ENCODE peak calls at places on chromosomes 1 and 21, in four cellular contexts. X is left lung, K is left ventricle myocardium inferior, A is vagina. J is an unnamed sample. For H3K4me1, the result is how much of the 10 kb centered on the place peaks cover.

GRCh38 chr1:243819438-243819839 is 30.6 kb downstream of the AKT3 start:
- DNase-seq in X (no peak), K (no peak), A (no peak), J (no peak)

GRCh38 chr1:220748091-220748934 is at the start of gene MTARC2:
- DNase-seq in X (peak), K (peak), A (no peak), J (peak)

GRCh38 chr1:23395162-23395724 is 25.6 kb upstream of the ZNF436 start:
- DNase-seq in X (no peak), K (no peak), A (no peak), J (no peak)

GRCh38 chr21:28334407-28334806 is 658.3 kb downstream of the LTN1 start:
- DNase-seq in X (no peak), K (no peak), A (no peak), J (no peak)

GRCh38 chr1:9201421-9202239 is 32.9 kb upstream of the H6PD start:
- DNase-seq in X (peak), K (no peak), A (no peak), J (no peak)

GRCh38 chr1:87127131-87127530 is 201.5 kb upstream of the LMO4 start:
- DNase-seq in X (no peak), K (no peak), A (no peak), J (no peak)

GRCh38 chr1:154129392-154129970 is 25.4 kb downstream of the NUP210L start:
- DNase-seq in X (no peak), K (no peak), A (no peak), J (no peak)

GRCh38 chr1:41503507-41504125 is 19.1 kb upstream of the EDN2 start:
- DNase-seq in X (peak), K (no peak), A (no peak), J (no peak)

GRCh38 chr1:24899581-24900485 is 30.2 kb downstream of the RUNX3 start:
- DNase-seq in X (no peak), K (no peak), A (peak), J (no peak)

GRCh38 chr21:28215214-28215954 is 777.3 kb downstream of the LTN1 start:
- DNase-seq in X (no peak), K (no peak), A (no peak), J (no peak)

GRCh38 chr1:65075123-65075976 is 72.7 kb upstream of the AK4 start:
- DNase-seq in X (no peak), K (no peak), A (no peak), J (no peak)

GRCh38 chr1:88311907-88312306 is 372.2 kb upstream of the PKN2 start:
- DNase-seq in X (no peak), K (no peak), A (no peak), J (no peak)

GRCh38 chr1:15283500-15283899 is 36.5 kb downstream of the FHAD1 start:
- DNase-seq in X (no peak), K (peak), A (no peak), J (no peak)

GRCh38 chr1:166888710-166889109 is 12.6 kb upstream of the TADA1 start:
- DNase-seq in X (no peak), K (no peak), A (no peak), J (no peak)

GRCh38 chr1:186503210-186503609 is 42.3 kb upstream of the PDC start:
- DNase-seq in X (no peak), K (no peak), A (no peak), J (no peak)

GRCh38 chr1:26697978-26698849 is 2.4 kb downstream of the ARID1A start:
- DNase-seq in X (peak), K (peak), A (no peak), J (no peak)

GRCh38 chr1:23537296-23537993 is 6.4 kb upstream of the E2F2 start:
- DNase-seq in X (no peak), K (no peak), A (no peak), J (no peak)

GRCh38 chr1:34746785-34747637 is 7.8 kb upstream of the GJB5 start:
- DNase-seq in X (no peak), K (no peak), A (no peak), J (no peak)
- H3K4me3 ChIP-seq in X (no peak), K (no peak), A (no peak), J (no peak)

GRCh38 chr21:32414579-32415358 is 2.3 kb downstream of the EVA1C start:
- DNase-seq in X (no peak), K (no peak), A (no peak), J (no peak)
- TF ChIP-seq CTCF in X (no peak), K (peak), A (no peak), J (peak)

GRCh38 chr1:150601540-150601939 is 22.1 kb upstream of the MCL1 start:
- DNase-seq in X (no peak), K (no peak), A (no peak), J (no peak)
- H3K4me1 ChIP-seq in X (under half), K (under half), A (under half), J (under half)

DNA sequence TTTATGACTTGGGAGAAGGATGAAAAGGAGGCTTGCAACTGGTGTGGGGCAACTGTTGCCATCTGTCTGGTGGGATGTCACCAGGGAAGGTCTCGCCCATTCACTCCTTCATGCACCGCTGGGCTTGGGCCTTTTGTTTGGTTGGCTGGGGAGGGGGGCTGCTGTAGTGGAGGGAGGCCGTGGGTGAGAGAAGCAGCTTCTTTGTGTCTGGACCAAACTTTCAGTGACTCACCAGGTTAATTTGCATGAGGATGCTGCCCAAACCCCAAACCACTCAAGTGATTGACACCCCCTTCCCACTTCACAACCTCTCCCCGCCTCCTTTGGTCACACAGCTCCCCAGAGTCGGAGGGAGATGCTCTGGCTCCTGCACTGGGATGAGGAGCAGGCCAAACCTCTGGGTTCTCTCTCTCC is 19.7 kb downstream of the BTG2 start:
- DNase-seq in X (peak), K (no peak), A (no peak), J (no peak)
- H3K4me3 ChIP-seq in X (no peak), K (no peak), A (no peak), J (no peak)

GRCh38 chr1:179105393-179105792 is 23.5 kb downstream of the TOR3A start:
- DNase-seq in X (no peak), K (no peak), A (no peak), J (no peak)
- TF ChIP-seq CTCF in X (peak), K (peak), A (no peak), J (no peak)

GRCh38 chr1:55955237-55955636 is 624.1 kb downstream of the PLPP3 start:
- DNase-seq in X (no peak), K (no peak), A (no peak), J (no peak)
- H3K4me1 ChIP-seq in X (under half), K (under half), A (under half), J (under half)

DNA sequence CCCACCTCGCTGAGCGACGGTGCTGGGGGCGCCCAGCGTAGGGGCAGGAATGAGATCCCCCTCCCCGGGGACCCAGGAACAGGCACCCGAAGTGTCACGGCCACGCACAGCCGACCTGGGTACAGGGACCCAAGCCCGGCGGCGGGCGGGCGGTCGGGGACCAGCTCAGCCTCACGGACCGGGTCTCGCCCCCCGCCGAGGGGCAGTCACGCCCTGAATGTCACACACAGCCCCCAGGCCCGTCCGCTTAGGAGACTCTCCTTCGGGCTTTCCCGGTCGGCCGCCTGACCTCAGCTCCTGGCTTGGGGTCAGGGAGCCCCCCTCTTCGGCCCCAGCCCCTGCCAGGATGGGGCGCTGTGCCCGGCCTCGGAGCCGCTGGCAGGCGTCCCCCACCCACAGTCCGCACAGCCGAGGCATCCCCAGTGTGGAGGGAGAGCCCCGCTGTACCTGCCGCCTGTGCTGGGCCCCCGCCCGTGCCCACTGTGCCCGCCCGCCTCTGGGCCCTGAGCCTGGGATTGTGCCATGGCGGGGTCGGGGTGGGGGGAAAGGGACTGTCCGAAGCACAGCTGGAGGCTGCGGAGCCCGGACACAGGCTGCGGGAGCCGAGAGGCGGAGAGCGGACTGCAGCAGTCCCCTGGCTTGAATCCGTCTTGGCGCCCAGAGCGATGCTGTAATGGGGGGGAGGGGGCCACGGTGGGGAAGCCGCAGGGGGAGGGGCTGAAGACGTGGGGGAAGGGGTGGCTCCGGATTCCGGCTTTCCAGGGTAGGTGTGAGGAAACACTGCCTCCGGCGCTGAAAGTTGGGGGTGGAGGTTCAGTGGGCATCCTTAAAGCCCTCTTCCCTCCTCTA is 627 bp upstream of the DLGAP3 start:
- DNase-seq in X (no peak), K (no peak), A (no peak), J (no peak)
- H3K4me3 ChIP-seq in X (peak), K (peak), A (peak), J (peak)

GRCh38 chr1:179955731-179956130 is 1.1 kb downstream of the CEP350 start:
- DNase-seq in X (no peak), K (no peak), A (no peak), J (no peak)

GRCh38 chr1:179955318-179955638 is 668 bp downstream of the CEP350 start:
- DNase-seq in X (no peak), K (no peak), A (no peak), J (no peak)

GRCh38 chr1:179954494-179955317 is at the start of gene CEP350:
- DNase-seq in X (peak), K (peak), A (no peak), J (peak)

GRCh38 chr1:179952181-179952580 is 2.4 kb upstream of the CEP350 start:
- DNase-seq in X (no peak), K (no peak), A (no peak), J (no peak)

GRCh38 chr1:179953974-179954493 is 576 bp upstream of the CEP350 start:
- DNase-seq in X (no peak), K (no peak), A (no peak), J (no peak)
- TF ChIP-seq CTCF in X (no peak), K (peak), A (no peak), J (peak)

DNA sequence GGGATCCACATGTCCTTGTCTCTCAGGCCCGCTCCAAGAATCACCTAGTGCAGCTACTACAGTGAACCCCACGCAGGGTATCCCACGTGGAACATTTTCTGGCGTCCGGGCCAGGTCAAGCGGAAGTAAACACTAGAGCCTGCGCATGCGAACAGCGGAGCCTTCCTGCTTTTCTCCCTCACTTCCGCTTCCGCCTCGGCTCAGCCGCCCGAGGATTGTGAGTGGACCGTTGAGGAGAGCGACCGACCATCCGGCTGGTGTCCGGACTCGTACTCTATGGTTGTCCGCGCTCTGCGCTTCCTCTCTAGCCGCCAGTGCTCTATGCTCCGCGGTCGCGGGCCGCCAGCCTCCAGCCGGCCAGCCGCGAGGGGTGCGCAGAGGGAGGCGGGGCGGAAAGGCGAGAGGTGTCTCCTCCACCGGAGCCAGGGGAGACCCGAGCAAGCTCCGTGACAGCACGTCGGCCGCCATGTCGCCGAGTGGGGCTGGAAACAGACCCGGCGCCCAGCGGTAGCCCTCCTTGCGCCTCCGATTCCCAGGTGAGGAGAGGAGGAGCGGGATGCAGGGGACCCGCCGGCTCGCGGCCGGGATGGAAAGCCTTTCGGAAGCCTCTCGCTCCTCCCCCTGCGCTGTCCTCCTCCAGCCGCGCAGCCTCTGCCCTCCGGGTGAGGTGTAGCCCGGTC is at the start of the genes CNST and TFB2M:
- DNase-seq in X (peak), K (peak), A (peak), J (peak)
- H3K4me1 ChIP-seq in X (under half), K (half or more), A (under half), J (half or more)

GRCh38 chr21:9741343-9741742 is 780.0 kb upstream of the TPTE start:
- DNase-seq in X (no peak), K (no peak), A (no peak), J (no peak)

GRCh38 chr21:9737871-9738520 is 783.4 kb upstream of the TPTE start:
- DNase-seq in X (no peak), K (no peak), A (no peak), J (no peak)

GRCh38 chr21:9735421-9735961 is 785.9 kb upstream of the TPTE start:
- DNase-seq in X (peak), K (no peak), A (no peak), J (no peak)

GRCh38 chr21:9738527-9738926 is 782.9 kb upstream of the TPTE start:
- DNase-seq in X (no peak), K (no peak), A (no peak), J (no peak)

DNA sequence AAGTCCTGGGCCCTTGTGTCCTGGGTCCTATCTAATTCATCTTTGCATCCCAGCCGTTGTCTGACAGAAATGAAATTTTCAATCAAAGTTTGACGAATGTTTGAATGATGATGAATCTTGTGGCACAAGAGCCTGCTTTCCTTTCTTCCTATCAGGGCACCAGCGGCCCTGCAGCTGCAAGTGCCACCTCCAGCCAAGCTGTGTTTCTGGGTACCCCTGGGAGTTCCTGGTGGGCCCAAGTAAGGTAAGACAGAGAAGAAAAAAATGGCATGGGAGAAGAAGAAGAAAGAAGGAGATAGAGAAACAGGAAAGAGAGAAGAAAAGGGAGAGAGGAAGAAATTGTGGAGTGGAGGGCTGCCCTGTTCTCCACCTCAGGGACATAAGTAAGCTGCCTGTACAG is 782.1 kb upstream of the TPTE start:
- DNase-seq in X (peak), K (no peak), A (peak), J (no peak)
- H3K4me3 ChIP-seq in X (no peak), K (no peak), A (no peak), J (no peak)

J was measured in thoracic aorta.